ENCODE peak calls at places on chromosome 20, in ten cellular contexts. U is AG04450; G is CD4-positive, alpha-beta T cell; Y is mesenchymal stem cell; Z is aorta; K is RPMI8226; P is amniotic epithelial cell; M is tibial nerve; V is GM18507; S is Right ventricle myocardium inferior. I is an unnamed sample.

GRCh38 chr20:49907405-49908257 is 7.7 kb downstream of the SPATA2 start:
- DNase-seq in U (no peak), G (no peak), Y (no peak), Z (no peak), K (no peak), P (no peak), M (no peak), V (no peak), S (no peak), I (no peak)

GRCh38 chr20:43508604-43509040 is 1.1 kb downstream of the L3MBTL1 start:
- DNase-seq in U (no peak), G (no peak), Y (peak), Z (no peak), K (no peak), P (peak), M (no peak), V (no peak), S (no peak), I (no peak)

GRCh38 chr20:7196481-7196880 is 429.0 kb downstream of the BMP2 start:
- DNase-seq in U (no peak), G (no peak), Y (no peak), Z (no peak), K (no peak), P (no peak), M (no peak), V (no peak), S (no peak), I (no peak)

GRCh38 chr20:36311141-36311853 is 5.2 kb downstream of the DLGAP4 start:
- DNase-seq in U (no peak), G (no peak), Y (no peak), Z (peak), K (no peak), P (no peak), M (no peak), V (no peak), S (no peak), I (no peak)

GRCh38 chr20:34268851-34269668 is 27.8 kb downstream of the ASIP start:
- DNase-seq in U (no peak), G (peak), Y (peak), Z (peak), K (no peak), P (peak), M (no peak), V (no peak), S (no peak), I (no peak)

GRCh38 chr20:539848-540247 is 3.7 kb downstream of the CSNK2A1 start:
- DNase-seq in U (no peak), G (no peak), Y (peak), Z (no peak), K (no peak), P (peak), M (no peak), V (no peak), S (no peak), I (peak)

GRCh38 chr20:34560141-34560523 is 1.6 kb downstream of the MAP1LC3A start:
- DNase-seq in U (no peak), G (no peak), Y (no peak), Z (no peak), K (no peak), P (no peak), M (no peak), V (no peak), S (no peak), I (no peak)

GRCh38 chr20:63381781-63382431 is 20.8 kb upstream of the CHRNA4 start:
- DNase-seq in U (no peak), G (peak), Y (peak), Z (no peak), K (no peak), P (no peak), M (no peak), V (peak), S (no peak), I (peak)

I was measured in HTR-8/SVneo.